ENCODE peak calls at places on chromosomes 12 and 14, in four cellular contexts. O, C, M and Z are unnamed samples.

GRCh38 chr12:128761305-128761880 is 62.4 kb downstream of the SLC15A4 start:
- DNase-seq in O (no peak), C (no peak), M (no peak), Z (no peak)

GRCh38 chr14:53663709-53664108 is 292.9 kb downstream of the BMP4 start:
- DNase-seq in O (no peak), C (peak; percentile 35), M (peak; percentile 43), Z (no peak)

GRCh38 chr14:77991128-77991772 is 178.9 kb upstream of the NRXN3 start:
- DNase-seq in O (no peak), C (no peak), M (no peak), Z (peak; percentile 35)

GRCh38 chr12:45433441-45433868 is 217.6 kb downstream of the ANO6 start:
- DNase-seq in O (no peak), C (no peak), M (no peak), Z (no peak)

GRCh38 chr12:56151672-56152131 is 685 bp upstream of the MYL6B start:
- DNase-seq in O (peak; percentile 54), C (peak; percentile 21), M (no peak), Z (peak; percentile 65)

GRCh38 chr14:55372423-55372822 is 39.2 kb downstream of the ATG14 start:
- DNase-seq in O (no peak), C (no peak), M (no peak), Z (no peak)

GRCh38 chr14:35818346-35819115 is 7.6 kb upstream of the BRMS1L start:
- DNase-seq in O (peak; percentile 28), C (peak; percentile 66), M (peak; percentile 50), Z (peak; percentile 60)

GRCh38 chr12:104864668-104865067 is 93.4 kb downstream of the SLC41A2 start:
- DNase-seq in O (no peak), C (no peak), M (peak; percentile 22), Z (no peak)

GRCh38 chr14:51554953-51555352 is 96.8 kb upstream of the FRMD6 start:
- DNase-seq in O (no peak), C (peak; percentile 78), M (peak; percentile 51), Z (no peak)

GRCh38 chr12:64450711-64451486 is 1.0 kb upstream of the TBK1 start:
- DNase-seq in O (peak; percentile 21), C (peak; percentile 31), M (peak; percentile 20), Z (no peak)

GRCh38 chr14:74572829-74573360 is 39.1 kb downstream of the LTBP2 start:
- DNase-seq in O (no peak), C (no peak), M (peak; percentile 87), Z (no peak)

GRCh38 chr12:56661560-56661959 is 15.8 kb upstream of the ATP5F1B start:
- DNase-seq in O (no peak), C (no peak), M (no peak), Z (no peak)

GRCh38 chr12:109890620-109891019 is 9.5 kb upstream of the TCHP start:
- DNase-seq in O (no peak), C (no peak), M (no peak), Z (no peak)

GRCh38 chr14:21558703-21559063 is 21.2 kb downstream of the OR10G3 start:
- DNase-seq in O (no peak), C (no peak), M (no peak), Z (no peak)

GRCh38 chr12:124685689-124685993 is 118.2 kb upstream of the NCOR2 start:
- DNase-seq in O (no peak), C (peak; percentile 17), M (no peak), Z (no peak)

GRCh38 chr12:50066402-50066801 is 9.0 kb downstream of the ASIC1 start:
- DNase-seq in O (no peak), C (peak; percentile 84), M (peak; percentile 70), Z (no peak)

GRCh38 chr14:30884925-30885324 is 10.6 kb downstream of the COCH start:
- DNase-seq in O (no peak), C (no peak), M (no peak), Z (no peak)

GRCh38 chr12:39277416-39277815 is 165.5 kb downstream of the KIF21A start:
- DNase-seq in O (no peak), C (peak; percentile 18), M (peak; percentile 40), Z (no peak)

GRCh38 chr12:98344034-98344565 is 171.3 kb upstream of the TMPO start:
- DNase-seq in O (no peak), C (no peak), M (no peak), Z (no peak)

GRCh38 chr12:29023436-29024076 is 125.5 kb upstream of the FAR2 start:
- DNase-seq in O (no peak), C (no peak), M (no peak), Z (no peak)

GRCh38 chr14:99945732-99946651 is 119.2 kb upstream of the EVL start:
- DNase-seq in O (peak; percentile 63), C (peak; percentile 26), M (no peak), Z (peak; percentile 83)

GRCh38 chr12:132296063-132296462 is 33.3 kb downstream of the GALNT9 start:
- DNase-seq in O (no peak), C (no peak), M (no peak), Z (no peak)

GRCh38 chr14:36293824-36294223 is 26.6 kb downstream of the MBIP start:
- DNase-seq in O (no peak), C (peak; percentile 72), M (peak; percentile 89), Z (no peak)

GRCh38 chr12:105355752-105356151 is 25.3 kb downstream of the C12orf75 start:
- DNase-seq in O (no peak), C (peak; percentile 74), M (peak; percentile 44), Z (no peak)

DNA sequence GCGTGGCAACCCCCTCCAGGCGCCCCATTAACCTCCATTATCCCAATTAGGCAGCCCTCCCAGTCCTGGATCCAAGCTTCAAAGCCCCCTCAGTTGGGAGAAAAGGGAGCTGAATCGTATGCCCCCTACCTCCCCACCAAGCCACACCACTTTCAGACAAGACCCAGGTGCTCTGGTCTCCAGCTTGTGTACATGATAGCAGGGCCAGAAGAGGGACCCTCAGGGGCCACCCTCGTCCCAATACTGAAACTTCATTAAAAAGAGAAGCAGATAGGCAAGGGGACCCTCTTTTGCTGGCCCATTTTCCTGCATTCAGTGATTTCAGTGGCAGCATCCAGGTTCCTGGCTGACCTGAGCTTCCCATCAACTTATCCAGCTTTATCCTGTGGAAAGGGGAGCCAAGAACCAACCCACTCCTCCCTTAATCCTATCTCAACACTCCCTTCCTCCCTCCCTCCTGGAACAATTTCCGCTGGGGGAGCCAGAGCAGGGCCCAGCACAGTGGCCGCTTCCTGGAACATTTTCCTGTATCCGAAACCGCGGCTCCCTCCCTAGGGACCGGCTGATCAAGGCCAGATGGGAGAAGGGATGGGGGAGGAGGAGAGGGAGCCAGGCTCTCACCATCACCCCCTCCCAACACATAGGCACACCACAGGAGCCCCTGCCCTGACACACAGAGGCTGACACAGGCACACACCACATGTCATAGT is 9.5 kb upstream of the SP7 start:
- DNase-seq in O (no peak), C (peak; percentile 64), M (peak; percentile 49), Z (no peak)
- TF ChIP-seq CTCF in O (no peak), C (no peak), M (no peak), Z (no peak)

DNA sequence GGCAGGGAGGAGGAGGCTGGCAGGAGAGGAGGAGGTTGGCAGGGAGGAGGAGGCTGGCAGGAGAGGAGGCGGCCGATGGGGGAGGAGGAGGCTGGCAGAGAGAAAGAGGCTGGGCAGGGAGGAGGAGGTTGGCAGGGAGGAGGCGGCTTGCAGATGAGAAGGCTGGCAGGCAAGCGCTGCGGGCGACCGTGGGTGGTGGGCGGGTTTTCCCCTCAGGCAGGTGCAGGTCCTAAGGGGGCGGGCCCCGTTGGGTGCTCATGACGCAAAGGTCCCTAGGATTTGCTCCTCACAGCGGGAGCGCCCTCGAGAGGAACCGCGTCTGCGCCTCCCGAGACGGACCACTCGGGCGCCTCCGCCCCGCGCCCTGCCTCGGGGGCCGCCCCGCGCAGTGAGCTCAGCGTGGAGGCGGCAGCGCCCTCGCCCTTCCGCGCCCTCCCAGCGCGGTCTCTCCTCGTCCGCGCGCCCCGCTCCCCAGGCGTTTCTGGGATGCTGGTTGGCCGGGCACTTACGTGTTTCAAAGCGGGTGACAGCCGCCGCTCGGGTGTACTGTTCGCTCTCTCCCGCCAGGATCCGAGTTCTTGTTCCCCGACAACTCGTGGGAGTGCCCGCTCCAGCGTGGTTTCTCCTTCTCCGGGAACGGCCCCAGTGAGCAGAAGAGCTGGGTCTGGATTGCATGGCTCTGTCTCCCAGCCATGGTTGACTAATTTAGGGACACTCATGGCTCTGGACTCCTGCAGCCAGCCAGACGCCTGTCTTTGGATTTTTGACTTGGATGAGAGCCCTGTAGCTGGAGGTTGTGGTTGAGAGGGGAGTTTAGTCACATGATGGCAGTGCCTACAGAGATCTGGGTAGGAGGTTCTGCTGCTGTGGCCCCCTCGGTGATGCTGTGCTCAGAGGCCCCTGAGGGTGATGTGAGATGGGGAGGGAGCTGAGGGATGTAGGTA is 64.1 kb upstream of the PPP4R3A start:
- DNase-seq in O (peak; percentile 58), C (peak; percentile 48), M (peak; percentile 15), Z (peak; percentile 56)
- TF ChIP-seq CTCF in O (no peak), C (no peak), M (no peak), Z (no peak)

GRCh38 chr12:119412811-119413794 is 78.6 kb downstream of the CCDC60 start:
- DNase-seq in O (peak; percentile 58), C (peak; percentile 82), M (peak; percentile 60), Z (peak; percentile 58)
- TF ChIP-seq CTCF in O (peak; percentile 75), C (peak; percentile 84), M (peak; percentile 77), Z (peak; percentile 83)

GRCh38 chr12:48183091-48183875 is at the start of gene CCDC184:
- DNase-seq in O (peak; percentile 82), C (peak; percentile 83), M (peak; percentile 73), Z (peak; percentile 85)
- TF ChIP-seq CTCF in O (peak; percentile 33), C (peak; percentile 35), M (peak; percentile 43), Z (peak; percentile 51)

DNA sequence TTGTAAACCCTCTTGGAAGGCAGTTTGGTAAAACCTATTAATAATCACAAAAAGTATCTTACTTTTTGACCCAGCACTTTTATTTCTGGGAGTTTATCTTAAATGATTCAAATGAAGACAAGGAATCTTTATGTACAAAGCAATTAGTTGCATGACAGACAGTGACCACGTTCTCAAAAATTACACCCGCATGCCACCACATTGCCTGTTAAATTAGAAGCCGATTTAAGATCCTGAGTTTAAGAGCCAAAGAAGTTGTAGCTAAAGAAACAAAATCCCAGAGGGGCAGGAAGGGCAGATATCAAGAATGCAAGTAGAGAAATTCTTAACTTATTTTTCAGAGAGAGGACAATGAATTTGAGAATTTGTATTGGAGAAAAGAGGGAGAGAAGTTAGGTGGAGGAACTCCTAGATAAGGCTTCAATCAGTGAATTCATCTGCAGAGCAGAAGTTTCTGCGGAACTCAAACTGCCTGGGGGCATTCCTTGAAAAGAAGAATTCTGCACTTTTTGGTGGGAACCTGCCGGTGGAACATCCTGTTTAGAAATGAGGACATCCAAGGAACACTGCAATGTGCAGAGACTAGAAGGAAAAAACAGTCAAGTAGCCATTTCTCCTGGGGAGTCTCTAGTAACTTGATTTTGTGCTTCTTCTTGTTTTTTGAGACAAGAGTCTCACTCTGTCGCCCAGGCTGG is 1.1 kb upstream of the RIOX1 start:
- DNase-seq in O (no peak), C (no peak), M (peak; percentile 19), Z (no peak)
- TF ChIP-seq CTCF in O (no peak), C (no peak), M (no peak), Z (no peak)